ENCODE peak calls at places on chromosomes 16 and 17, in eight cellular contexts. D is fibroblast of lung, M is vagina, R is cardiac fibroblast, X is BJ, K is natural killer cell, J is foreskin fibroblast, A is Caco-2. I is an unnamed sample.
A peak's percentile ranks its signal among the peaks of the same experiment; 100 is the strongest.

GRCh38 chr17:7204335-7204734 is 15.3 kb downstream of the DLG4 start:
- DNase-seq in D (no peak), M (no peak), R (no peak), X (no peak), K (peak; percentile 46), J (no peak), A (no peak), I (no peak)

GRCh38 chr16:87496101-87496801 is 3.4 kb upstream of the ZCCHC14 start:
- DNase-seq in D (no peak), M (no peak), R (no peak), X (no peak), K (peak; percentile 39), J (no peak), A (no peak), I (no peak)

GRCh38 chr17:58755577-58756245 is at the start of gene PPM1E:
- DNase-seq in D (peak; percentile 44), M (no peak), R (peak; percentile 35), X (no peak), K (peak; percentile 20), J (peak; percentile 29), A (peak; percentile 63), I (peak; percentile 68)

GRCh38 chr17:34227707-34228106 is 27.4 kb upstream of the CCL2 start:
- DNase-seq in D (no peak), M (no peak), R (no peak), X (no peak), K (no peak), J (no peak), A (no peak), I (no peak)

GRCh38 chr17:44383363-44383762 is 6.1 kb downstream of the ITGA2B start:
- DNase-seq in D (no peak), M (no peak), R (no peak), X (no peak), K (no peak), J (no peak), A (no peak), I (no peak)

GRCh38 chr16:21568502-21569189 is 30.7 kb upstream of the METTL9 start:
- DNase-seq in D (no peak), M (no peak), R (no peak), X (no peak), K (no peak), J (no peak), A (no peak), I (no peak)

GRCh38 chr16:17817260-17817659 is 346.5 kb upstream of the XYLT1 start:
- DNase-seq in D (no peak), M (no peak), R (no peak), X (peak; percentile 38), K (no peak), J (no peak), A (no peak), I (no peak)

GRCh38 chr17:17742133-17742621 is 60.9 kb downstream of the RAI1 start:
- DNase-seq in D (peak; percentile 50), M (no peak), R (peak; percentile 48), X (no peak), K (no peak), J (no peak), A (no peak), I (no peak)

GRCh38 chr16:28592511-28592910 is 4.3 kb downstream of the SULT1A2 start:
- DNase-seq in D (no peak), M (no peak), R (no peak), X (no peak), K (no peak), J (no peak), A (no peak), I (no peak)

GRCh38 chr17:39582658-39583057 is 25.1 kb downstream of the NEUROD2 start:
- DNase-seq in D (no peak), M (no peak), R (no peak), X (no peak), K (no peak), J (no peak), A (no peak), I (no peak)

GRCh38 chr16:54370653-54371052 is 84.1 kb upstream of the IRX3 start:
- DNase-seq in D (no peak), M (no peak), R (no peak), X (no peak), K (no peak), J (no peak), A (no peak), I (no peak)

GRCh38 chr16:86383488-86384262 is 126.7 kb upstream of the FOXF1 start:
- DNase-seq in D (peak; percentile 94), M (no peak), R (peak; percentile 88), X (no peak), K (no peak), J (peak; percentile 70), A (peak; percentile 29), I (no peak)

GRCh38 chr17:72995008-72995656 is 97.4 kb downstream of the SLC39A11 start:
- DNase-seq in D (no peak), M (no peak), R (no peak), X (no peak), K (no peak), J (no peak), A (no peak), I (no peak)

GRCh38 chr17:79629548-79630049 is 18.7 kb upstream of the RBFOX3 start:
- DNase-seq in D (no peak), M (no peak), R (no peak), X (no peak), K (no peak), J (no peak), A (peak; percentile 65), I (peak; percentile 1)

GRCh38 chr17:21288581-21289017 is 4.1 kb downstream of the MAP2K3 start:
- DNase-seq in D (no peak), M (peak; percentile 88), R (no peak), X (no peak), K (peak; percentile 47), J (no peak), A (no peak), I (no peak)

GRCh38 chr17:81457396-81457795 is 55.2 kb downstream of the ACTG1 start:
- DNase-seq in D (no peak), M (no peak), R (no peak), X (no peak), K (no peak), J (no peak), A (no peak), I (no peak)

GRCh38 chr16:5616841-5617240 is 519.2 kb upstream of the EEF2KMT start:
- DNase-seq in D (no peak), M (no peak), R (no peak), X (no peak), K (no peak), J (no peak), A (no peak), I (no peak)

GRCh38 chr16:5619314-5619713 is 521.7 kb upstream of the EEF2KMT start:
- DNase-seq in D (no peak), M (no peak), R (no peak), X (no peak), K (no peak), J (no peak), A (no peak), I (no peak)

GRCh38 chr16:5621826-5622225 is 524.2 kb upstream of the EEF2KMT start:
- DNase-seq in D (no peak), M (no peak), R (peak; percentile 1), X (no peak), K (no peak), J (no peak), A (no peak), I (no peak)

GRCh38 chr16:5615868-5616642 is 518.5 kb upstream of the EEF2KMT start:
- DNase-seq in D (no peak), M (no peak), R (peak; percentile 5), X (no peak), K (no peak), J (no peak), A (peak; percentile 55), I (peak; percentile 63)
- TF ChIP-seq CTCF in D (no peak), M (no peak), R (peak; percentile 36), X (peak; percentile 19), K (peak; percentile 47), J (peak; percentile 51), A (peak; percentile 68), I (peak; percentile 95)

DNA sequence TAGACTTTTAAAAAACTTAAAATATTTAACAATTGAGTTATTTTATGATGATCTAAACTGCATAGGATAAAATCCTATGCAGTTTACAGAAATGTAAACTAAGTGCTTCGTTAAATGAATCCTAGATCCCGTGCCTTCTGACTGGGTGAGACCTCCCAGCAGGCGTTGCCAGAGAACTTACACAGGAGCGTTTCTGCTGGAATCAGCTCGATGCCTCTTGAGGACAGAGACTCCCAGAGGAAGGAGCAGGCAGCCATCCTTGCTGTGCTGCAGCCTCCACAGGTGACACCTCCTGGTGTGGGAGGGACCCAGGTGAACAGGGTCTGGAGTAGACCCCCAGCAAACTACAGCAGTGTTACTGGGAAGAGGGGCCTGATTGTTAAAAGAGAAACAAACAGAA is 160.4 kb downstream of the WWOX start:
- DNase-seq in D (no peak), M (no peak), R (no peak), X (no peak), K (no peak), J (no peak), A (peak; percentile 27), I (no peak)
- TF ChIP-seq CTCF in D (no peak), M (no peak), R (no peak), X (no peak), K (no peak), J (no peak), A (peak; percentile 28), I (no peak)

DNA sequence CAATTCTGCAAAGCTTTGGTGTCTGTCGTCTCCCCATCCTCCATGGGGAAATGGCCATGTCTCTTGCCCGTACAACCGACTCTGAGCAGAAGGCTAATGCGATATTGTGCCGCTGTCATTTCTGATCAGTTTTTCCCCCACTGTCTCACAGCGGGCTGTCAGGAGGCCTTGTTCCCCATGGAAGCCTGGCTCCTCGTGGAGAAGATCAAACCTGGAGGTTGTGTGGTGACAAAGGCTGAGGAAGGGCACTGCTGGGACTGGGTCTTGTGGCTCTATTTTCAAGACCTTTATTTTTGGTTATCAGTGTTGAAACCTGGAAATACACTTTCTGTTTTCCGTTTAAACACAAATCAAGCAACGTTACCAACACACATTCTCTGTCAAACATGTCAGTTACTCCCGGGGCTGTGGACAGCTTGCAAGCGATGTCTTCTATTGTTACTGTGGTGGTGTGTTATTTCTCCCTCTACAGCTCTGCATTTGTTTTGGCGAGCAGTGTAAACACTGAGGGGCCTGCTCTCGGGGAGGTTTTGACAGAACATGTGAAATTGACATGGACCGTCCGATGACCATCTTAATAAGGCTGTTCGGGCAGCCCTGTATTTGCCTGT is 12.3 kb downstream of the RBFOX1 start:
- DNase-seq in D (no peak), M (no peak), R (no peak), X (no peak), K (no peak), J (no peak), A (no peak), I (no peak)
- TF ChIP-seq CTCF in D (no peak), M (no peak), R (no peak), X (no peak), K (no peak), J (no peak), A (no peak), I (no peak)

DNA sequence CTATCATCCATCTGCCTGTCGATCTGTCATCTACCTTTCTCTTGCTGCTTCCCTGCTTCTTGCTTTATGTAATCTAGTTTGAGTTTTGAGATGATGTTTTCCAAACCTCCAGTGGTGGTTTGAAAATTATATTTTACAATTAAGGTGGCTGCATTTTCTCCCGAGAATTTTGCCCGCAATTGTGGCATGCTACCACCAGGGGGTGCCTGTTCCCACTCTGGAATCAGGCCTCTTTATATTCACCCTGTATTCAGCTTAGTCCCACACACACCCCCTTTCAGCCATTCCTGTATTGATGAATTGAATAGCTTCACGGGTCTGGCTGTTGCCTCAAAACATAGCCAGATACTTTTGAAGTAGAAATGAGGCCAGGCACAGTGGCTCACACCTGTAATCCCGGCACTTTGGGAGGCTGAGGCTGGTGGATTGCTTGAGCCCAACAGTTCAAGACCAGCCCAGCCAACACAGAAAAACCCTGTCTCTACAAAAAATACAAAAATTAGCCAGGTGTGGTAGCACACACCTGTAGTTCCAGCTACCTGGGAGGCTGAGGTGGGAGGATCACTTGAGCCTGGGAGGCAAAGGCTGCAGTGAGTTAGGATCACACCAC is 3.2 kb downstream of the PRSS22 start:
- DNase-seq in D (no peak), M (no peak), R (peak; percentile 22), X (no peak), K (no peak), J (no peak), A (no peak), I (no peak)
- TF ChIP-seq CTCF in D (peak; percentile 42), M (no peak), R (peak; percentile 60), X (peak; percentile 49), K (no peak), J (peak; percentile 29), A (peak; percentile 69), I (peak; percentile 59)